ENCODE peak calls at places on chromosomes 16 and 17, in seven cellular contexts. One of them, this sample, is unnamed.

GRCh38 chr17:82228278-82228841 is 482 bp upstream of the SLC16A3 start:
- DNase-seq in CD8-positive, alpha-beta T cell: peak; percentile 64
- DNase-seq in SJSA1: no peak
- DNase-seq in lung: no peak
- DNase-seq in gastrocnemius medialis: no peak
- DNase-seq in neural progenitor cell: peak; percentile 57
- DNase-seq in HCT116: no peak
- DNase-seq in this sample: peak; percentile 87

GRCh38 chr17:6753006-6753445 is 2.8 kb upstream of the XAF1 start:
- DNase-seq in CD8-positive, alpha-beta T cell: peak; percentile 56
- DNase-seq in SJSA1: peak; percentile 96
- DNase-seq in lung: peak; percentile 41
- DNase-seq in gastrocnemius medialis: peak; percentile 14
- DNase-seq in neural progenitor cell: peak; percentile 57
- DNase-seq in HCT116: no peak
- DNase-seq in this sample: peak; percentile 84

GRCh38 chr17:16314859-16315258 is 38.4 kb downstream of the CENPV start:
- DNase-seq in CD8-positive, alpha-beta T cell: no peak
- DNase-seq in SJSA1: no peak
- DNase-seq in lung: no peak
- DNase-seq in gastrocnemius medialis: no peak
- DNase-seq in neural progenitor cell: no peak
- DNase-seq in HCT116: no peak
- DNase-seq in this sample: no peak

GRCh38 chr16:70483426-70483825 is 29.0 kb downstream of the FCSK start:
- DNase-seq in CD8-positive, alpha-beta T cell: no peak
- DNase-seq in SJSA1: no peak
- DNase-seq in lung: no peak
- DNase-seq in gastrocnemius medialis: no peak
- DNase-seq in neural progenitor cell: no peak
- DNase-seq in HCT116: no peak
- DNase-seq in this sample: no peak

GRCh38 chr17:55609737-55610201 is 98.5 kb upstream of the SMIM36 start:
- DNase-seq in CD8-positive, alpha-beta T cell: no peak
- DNase-seq in SJSA1: peak; percentile 76
- DNase-seq in lung: no peak
- DNase-seq in gastrocnemius medialis: no peak
- DNase-seq in neural progenitor cell: no peak
- DNase-seq in HCT116: no peak
- DNase-seq in this sample: no peak

GRCh38 chr17:78935419-78936323 is 10.5 kb upstream of the TIMP2 start:
- DNase-seq in CD8-positive, alpha-beta T cell: no peak
- DNase-seq in SJSA1: peak; percentile 99
- DNase-seq in lung: peak; percentile 39
- DNase-seq in gastrocnemius medialis: peak; percentile 63
- DNase-seq in neural progenitor cell: no peak
- DNase-seq in HCT116: no peak
- DNase-seq in this sample: peak; percentile 85

GRCh38 chr17:78708510-78708973 is 73.5 kb downstream of the CYTH1 start:
- DNase-seq in CD8-positive, alpha-beta T cell: peak; percentile 60
- DNase-seq in SJSA1: peak; percentile 82
- DNase-seq in lung: peak; percentile 70
- DNase-seq in gastrocnemius medialis: peak; percentile 52
- DNase-seq in neural progenitor cell: peak; percentile 85
- DNase-seq in HCT116: peak; percentile 56
- DNase-seq in this sample: peak; percentile 79

GRCh38 chr17:61201211-61201610 is 198.4 kb upstream of the TBX2 start:
- DNase-seq in CD8-positive, alpha-beta T cell: no peak
- DNase-seq in SJSA1: peak; percentile 80
- DNase-seq in lung: no peak
- DNase-seq in gastrocnemius medialis: no peak
- DNase-seq in neural progenitor cell: no peak
- DNase-seq in HCT116: no peak
- DNase-seq in this sample: no peak

GRCh38 chr16:2365895-2366294 is 25.4 kb upstream of the ABCA3 start:
- DNase-seq in CD8-positive, alpha-beta T cell: no peak
- DNase-seq in SJSA1: no peak
- DNase-seq in lung: no peak
- DNase-seq in gastrocnemius medialis: no peak
- DNase-seq in neural progenitor cell: no peak
- DNase-seq in HCT116: no peak
- DNase-seq in this sample: no peak

GRCh38 chr17:82648761-82649474 is 674 bp upstream of the WDR45B start:
- DNase-seq in CD8-positive, alpha-beta T cell: no peak
- DNase-seq in SJSA1: peak; percentile 65
- DNase-seq in lung: peak; percentile 47
- DNase-seq in gastrocnemius medialis: peak; percentile 24
- DNase-seq in neural progenitor cell: peak; percentile 77
- DNase-seq in HCT116: no peak
- DNase-seq in this sample: peak; percentile 77

GRCh38 chr17:71398706-71399620 is 721.9 kb upstream of the SOX9 start:
- DNase-seq in CD8-positive, alpha-beta T cell: no peak
- DNase-seq in SJSA1: no peak
- DNase-seq in lung: no peak
- DNase-seq in gastrocnemius medialis: no peak
- DNase-seq in neural progenitor cell: peak; percentile 15
- DNase-seq in HCT116: no peak
- DNase-seq in this sample: no peak

GRCh38 chr17:82645516-82645915 is 2.7 kb downstream of the WDR45B start:
- DNase-seq in CD8-positive, alpha-beta T cell: no peak
- DNase-seq in SJSA1: no peak
- DNase-seq in lung: no peak
- DNase-seq in gastrocnemius medialis: no peak
- DNase-seq in neural progenitor cell: no peak
- DNase-seq in HCT116: no peak
- DNase-seq in this sample: peak; percentile 30

GRCh38 chr17:4256952-4257351 is 6.8 kb downstream of the ANKFY1 start:
- DNase-seq in CD8-positive, alpha-beta T cell: no peak
- DNase-seq in SJSA1: no peak
- DNase-seq in lung: no peak
- DNase-seq in gastrocnemius medialis: no peak
- DNase-seq in neural progenitor cell: no peak
- DNase-seq in HCT116: no peak
- DNase-seq in this sample: no peak

GRCh38 chr16:83137894-83138293 is 511.1 kb downstream of the CDH13 start:
- DNase-seq in CD8-positive, alpha-beta T cell: no peak
- DNase-seq in SJSA1: no peak
- DNase-seq in lung: no peak
- DNase-seq in gastrocnemius medialis: no peak
- DNase-seq in neural progenitor cell: no peak
- DNase-seq in HCT116: no peak
- DNase-seq in this sample: no peak

GRCh38 chr17:77657821-77658220 is 300.7 kb upstream of the TNRC6C start:
- DNase-seq in CD8-positive, alpha-beta T cell: no peak
- DNase-seq in SJSA1: no peak
- DNase-seq in lung: no peak
- DNase-seq in gastrocnemius medialis: no peak
- DNase-seq in neural progenitor cell: no peak
- DNase-seq in HCT116: no peak
- DNase-seq in this sample: peak; percentile 47

GRCh38 chr17:31122746-31123145 is 28.0 kb downstream of the NF1 start:
- DNase-seq in CD8-positive, alpha-beta T cell: no peak
- DNase-seq in SJSA1: no peak
- DNase-seq in lung: no peak
- DNase-seq in gastrocnemius medialis: no peak
- DNase-seq in neural progenitor cell: no peak
- DNase-seq in HCT116: no peak
- DNase-seq in this sample: no peak

GRCh38 chr17:17623904-17624303 is 32.4 kb upstream of the PEMT start:
- DNase-seq in CD8-positive, alpha-beta T cell: no peak
- DNase-seq in SJSA1: no peak
- DNase-seq in lung: no peak
- DNase-seq in gastrocnemius medialis: no peak
- DNase-seq in neural progenitor cell: no peak
- DNase-seq in HCT116: no peak
- DNase-seq in this sample: no peak

GRCh38 chr17:40516581-40517285 is 15.3 kb upstream of the TNS4 start:
- DNase-seq in CD8-positive, alpha-beta T cell: peak; percentile 58
- DNase-seq in SJSA1: no peak
- DNase-seq in lung: no peak
- DNase-seq in gastrocnemius medialis: no peak
- DNase-seq in neural progenitor cell: no peak
- DNase-seq in HCT116: peak; percentile 62
- DNase-seq in this sample: peak; percentile 51

GRCh38 chr16:53999841-54000240 is 286.7 kb downstream of the IRX3 start:
- DNase-seq in CD8-positive, alpha-beta T cell: no peak
- DNase-seq in SJSA1: no peak
- DNase-seq in lung: no peak
- DNase-seq in gastrocnemius medialis: no peak
- DNase-seq in neural progenitor cell: no peak
- DNase-seq in HCT116: no peak
- DNase-seq in this sample: no peak

GRCh38 chr17:46977348-46977747 is 1.7 kb downstream of the RPRML start:
- DNase-seq in CD8-positive, alpha-beta T cell: no peak
- DNase-seq in SJSA1: no peak
- DNase-seq in lung: no peak
- DNase-seq in gastrocnemius medialis: no peak
- DNase-seq in neural progenitor cell: peak; percentile 93
- DNase-seq in HCT116: no peak
- DNase-seq in this sample: no peak

GRCh38 chr17:46977750-46978488 is 1.1 kb downstream of the RPRML start:
- DNase-seq in CD8-positive, alpha-beta T cell: no peak
- DNase-seq in SJSA1: no peak
- DNase-seq in lung: no peak
- DNase-seq in gastrocnemius medialis: no peak
- DNase-seq in neural progenitor cell: peak; percentile 33
- DNase-seq in HCT116: no peak
- DNase-seq in this sample: no peak

GRCh38 chr17:46975287-46975686 is 3.8 kb downstream of the RPRML start:
- DNase-seq in CD8-positive, alpha-beta T cell: no peak
- DNase-seq in SJSA1: no peak
- DNase-seq in lung: no peak
- DNase-seq in gastrocnemius medialis: no peak
- DNase-seq in neural progenitor cell: no peak
- DNase-seq in HCT116: no peak
- DNase-seq in this sample: no peak

GRCh38 chr17:46978489-46979022 is 497 bp downstream of the RPRML start:
- DNase-seq in CD8-positive, alpha-beta T cell: no peak
- DNase-seq in SJSA1: no peak
- DNase-seq in lung: no peak
- DNase-seq in gastrocnemius medialis: no peak
- DNase-seq in neural progenitor cell: peak; percentile 60
- DNase-seq in HCT116: no peak
- DNase-seq in this sample: no peak

DNA sequence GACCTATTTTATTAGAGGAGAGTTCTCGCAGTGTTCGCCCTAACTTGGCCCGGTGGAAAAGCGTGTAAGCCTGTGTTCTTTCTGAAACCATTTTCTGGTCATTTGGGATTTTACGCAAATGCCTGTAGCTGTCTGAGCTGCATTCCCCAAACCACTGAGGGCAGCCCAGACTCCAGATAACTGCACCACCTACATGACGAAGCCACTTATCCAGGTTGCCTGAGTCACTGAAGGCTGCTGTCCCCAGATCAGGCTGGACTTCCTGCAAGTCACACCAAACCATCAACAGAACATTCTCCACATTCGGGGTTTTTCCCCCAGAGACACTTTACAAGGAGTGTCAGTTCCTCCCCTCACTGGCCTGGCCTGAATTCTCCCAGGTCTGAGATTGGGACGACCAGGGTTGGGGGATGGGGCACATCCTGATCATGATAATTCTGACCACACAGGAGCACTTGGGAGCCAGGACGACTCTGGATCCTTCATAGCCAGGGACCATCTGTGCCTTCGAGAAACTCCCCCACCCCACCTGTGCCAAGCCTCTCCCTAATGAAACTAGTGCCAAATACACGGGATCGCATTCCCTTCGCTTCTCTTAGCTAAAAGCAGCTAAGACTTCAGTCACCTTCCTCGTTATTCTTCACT is 2.3 kb downstream of the RPRML start:
- DNase-seq in CD8-positive, alpha-beta T cell: no peak
- DNase-seq in SJSA1: no peak
- DNase-seq in lung: no peak
- DNase-seq in gastrocnemius medialis: no peak
- DNase-seq in neural progenitor cell: peak; percentile 51
- DNase-seq in HCT116: no peak
- DNase-seq in this sample: no peak
- H3K27me3 ChIP-seq in CD8-positive, alpha-beta T cell: peaks cover 13% of the 10 kb centered on the region
- H3K27me3 ChIP-seq in SJSA1: peaks cover 73% of the 10 kb centered on the region
- H3K27me3 ChIP-seq in lung: peaks cover 10% of the 10 kb centered on the region
- H3K27me3 ChIP-seq in gastrocnemius medialis: peaks cover 4% of the 10 kb centered on the region
- H3K27me3 ChIP-seq in neural progenitor cell: peaks cover 51% of the 10 kb centered on the region
- H3K27me3 ChIP-seq in HCT116: no peaks in the 10 kb centered on the region
- H3K27me3 ChIP-seq in this sample: no peaks in the 10 kb centered on the region

GRCh38 chr17:57327176-57327970 is 71.0 kb downstream of the MSI2 start:
- DNase-seq in CD8-positive, alpha-beta T cell: no peak
- DNase-seq in SJSA1: no peak
- DNase-seq in lung: no peak
- DNase-seq in gastrocnemius medialis: peak; percentile 41
- DNase-seq in neural progenitor cell: no peak
- DNase-seq in HCT116: no peak
- DNase-seq in this sample: no peak
- H3K4me1 ChIP-seq in CD8-positive, alpha-beta T cell: no peaks in the 10 kb centered on the region
- H3K4me1 ChIP-seq in SJSA1: peaks cover 27% of the 10 kb centered on the region
- H3K4me1 ChIP-seq in lung: peaks cover 24% of the 10 kb centered on the region
- H3K4me1 ChIP-seq in gastrocnemius medialis: peaks cover 71% of the 10 kb centered on the region
- H3K4me1 ChIP-seq in neural progenitor cell: peaks cover 43% of the 10 kb centered on the region
- H3K4me1 ChIP-seq in HCT116: peaks cover 9% of the 10 kb centered on the region
- H3K4me1 ChIP-seq in this sample: no peaks in the 10 kb centered on the region

DNA sequence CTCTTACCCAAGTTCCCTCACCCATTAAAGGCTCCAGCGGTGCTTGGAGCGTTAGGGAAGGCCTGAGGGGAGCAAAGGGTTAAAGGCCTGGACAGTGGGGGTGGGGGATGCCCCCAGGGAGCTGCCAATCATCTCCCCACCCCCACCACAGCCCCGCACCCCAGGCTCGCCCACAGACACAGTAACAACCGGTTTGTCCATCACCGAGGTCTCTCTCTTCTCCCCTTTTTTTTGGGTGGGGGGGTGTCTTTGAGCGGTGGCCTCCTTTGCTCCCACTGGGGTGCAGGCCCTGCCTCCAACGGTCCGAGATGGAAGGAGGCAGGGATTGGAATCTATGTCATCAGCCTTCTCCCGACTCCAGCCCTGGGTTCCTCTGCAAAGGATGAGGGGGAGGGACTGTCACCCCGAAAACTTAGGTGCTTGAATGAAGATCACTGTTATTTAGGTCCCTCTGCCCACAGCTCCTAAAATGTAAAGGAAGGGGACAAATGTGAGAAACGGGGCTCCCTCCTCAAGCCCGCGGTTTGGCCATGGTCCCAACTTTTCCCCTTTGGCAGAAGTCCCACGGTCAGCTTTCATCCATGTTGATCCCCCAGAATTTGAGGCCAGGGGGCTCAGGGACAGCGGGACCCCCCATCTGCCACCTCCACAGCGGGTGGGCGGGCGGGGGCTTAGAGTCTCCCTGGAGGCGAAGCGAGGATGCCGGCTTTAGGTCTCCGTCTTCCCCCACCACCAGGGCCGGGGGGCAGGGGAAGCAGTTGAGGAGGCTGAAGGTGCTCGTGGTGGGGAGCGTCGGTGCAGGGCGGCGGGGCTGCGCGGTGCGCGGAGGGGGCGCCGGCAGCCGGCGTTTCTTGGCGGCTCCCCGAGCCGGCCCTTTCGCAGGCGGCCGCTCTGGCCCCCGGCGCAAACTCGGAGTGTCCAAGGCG is 1.7 kb downstream of the EPOP start:
- DNase-seq in CD8-positive, alpha-beta T cell: no peak
- DNase-seq in SJSA1: no peak
- DNase-seq in lung: no peak
- DNase-seq in gastrocnemius medialis: no peak
- DNase-seq in neural progenitor cell: peak; percentile 50
- DNase-seq in HCT116: no peak
- DNase-seq in this sample: no peak
- H3K4me3 ChIP-seq in CD8-positive, alpha-beta T cell: peak overlapping the region; percentile 58
- H3K4me3 ChIP-seq in SJSA1: no peak overlapping the region
- H3K4me3 ChIP-seq in lung: no peak overlapping the region
- H3K4me3 ChIP-seq in gastrocnemius medialis: peak overlapping the region; percentile 60
- H3K4me3 ChIP-seq in neural progenitor cell: peak overlapping the region; percentile 72
- H3K4me3 ChIP-seq in HCT116: peak overlapping the region; percentile 75
- H3K4me3 ChIP-seq in this sample: no peak overlapping the region

GRCh38 chr17:49440581-49440980 is 25.9 kb upstream of the PHB1 start:
- DNase-seq in CD8-positive, alpha-beta T cell: no peak
- DNase-seq in SJSA1: peak; percentile 38
- DNase-seq in lung: no peak
- DNase-seq in gastrocnemius medialis: no peak
- DNase-seq in neural progenitor cell: no peak
- DNase-seq in HCT116: no peak
- DNase-seq in this sample: peak; percentile 28
- H3K27me3 ChIP-seq in CD8-positive, alpha-beta T cell: no peaks in the 10 kb centered on the region
- H3K27me3 ChIP-seq in SJSA1: peaks cover 30% of the 10 kb centered on the region
- H3K27me3 ChIP-seq in lung: peaks cover 8% of the 10 kb centered on the region
- H3K27me3 ChIP-seq in gastrocnemius medialis: peaks cover 10% of the 10 kb centered on the region
- H3K27me3 ChIP-seq in neural progenitor cell: no peaks in the 10 kb centered on the region
- H3K27me3 ChIP-seq in HCT116: peaks cover 19% of the 10 kb centered on the region
- H3K27me3 ChIP-seq in this sample: no peaks in the 10 kb centered on the region